ENCODE peak calls at places on chromosome 3, in eight cellular contexts. One of them, this sample, is unnamed.
A peak's percentile ranks its signal among the peaks of the same experiment; 100 is the strongest.

GRCh38 chr3:54427951-54428871 is 305.9 kb downstream of the CACNA2D3 start:
- DNase-seq in fibroblast of lung: peak; percentile 78
- DNase-seq in lower lobe of right lung: no peak
- DNase-seq in MM.1S: peak; percentile 58
- DNase-seq in transverse colon: peak; percentile 53
- DNase-seq in cardiac fibroblast: peak; percentile 81
- DNase-seq in PC-9: peak; percentile 37
- DNase-seq in HFF-Myc: peak; percentile 51
- DNase-seq in this sample: peak; percentile 63

GRCh38 chr3:76997733-76998132 is 42.2 kb upstream of the ROBO2 start:
- DNase-seq in fibroblast of lung: peak; percentile 96
- DNase-seq in lower lobe of right lung: no peak
- DNase-seq in MM.1S: no peak
- DNase-seq in transverse colon: no peak
- DNase-seq in cardiac fibroblast: no peak
- DNase-seq in PC-9: no peak
- DNase-seq in HFF-Myc: no peak
- DNase-seq in this sample: no peak

GRCh38 chr3:183695569-183696364 is 1.8 kb upstream of the YEATS2 start:
- DNase-seq in fibroblast of lung: no peak
- DNase-seq in lower lobe of right lung: no peak
- DNase-seq in MM.1S: no peak
- DNase-seq in transverse colon: no peak
- DNase-seq in cardiac fibroblast: no peak
- DNase-seq in PC-9: no peak
- DNase-seq in HFF-Myc: no peak
- DNase-seq in this sample: no peak

GRCh38 chr3:195352895-195353488 is 82.0 kb upstream of the XXYLT1 start:
- DNase-seq in fibroblast of lung: peak; percentile 95
- DNase-seq in lower lobe of right lung: no peak
- DNase-seq in MM.1S: no peak
- DNase-seq in transverse colon: no peak
- DNase-seq in cardiac fibroblast: peak; percentile 87
- DNase-seq in PC-9: peak; percentile 51
- DNase-seq in HFF-Myc: peak; percentile 21
- DNase-seq in this sample: no peak

GRCh38 chr3:108091498-108092259 is 848 bp upstream of the CD47 start:
- DNase-seq in fibroblast of lung: no peak
- DNase-seq in lower lobe of right lung: peak; percentile 47
- DNase-seq in MM.1S: peak; percentile 9
- DNase-seq in transverse colon: peak; percentile 19
- DNase-seq in cardiac fibroblast: no peak
- DNase-seq in PC-9: no peak
- DNase-seq in HFF-Myc: no peak
- DNase-seq in this sample: no peak

GRCh38 chr3:65582012-65582717 is 456.6 kb downstream of the MAGI1 start:
- DNase-seq in fibroblast of lung: no peak
- DNase-seq in lower lobe of right lung: no peak
- DNase-seq in MM.1S: no peak
- DNase-seq in transverse colon: no peak
- DNase-seq in cardiac fibroblast: no peak
- DNase-seq in PC-9: no peak
- DNase-seq in HFF-Myc: no peak
- DNase-seq in this sample: no peak

GRCh38 chr3:188578579-188579363 is 424.8 kb downstream of the LPP start:
- DNase-seq in fibroblast of lung: peak; percentile 95
- DNase-seq in lower lobe of right lung: peak; percentile 32
- DNase-seq in MM.1S: no peak
- DNase-seq in transverse colon: peak; percentile 25
- DNase-seq in cardiac fibroblast: peak; percentile 93
- DNase-seq in PC-9: no peak
- DNase-seq in HFF-Myc: no peak
- DNase-seq in this sample: no peak

GRCh38 chr3:148943531-148944200 is 47.7 kb upstream of the GYG1 start:
- DNase-seq in fibroblast of lung: peak; percentile 91
- DNase-seq in lower lobe of right lung: no peak
- DNase-seq in MM.1S: peak; percentile 86
- DNase-seq in transverse colon: no peak
- DNase-seq in cardiac fibroblast: peak; percentile 94
- DNase-seq in PC-9: peak; percentile 34
- DNase-seq in HFF-Myc: peak; percentile 93
- DNase-seq in this sample: peak; percentile 70

GRCh38 chr3:60703956-60704736 is 547.1 kb downstream of the FHIT start:
- DNase-seq in fibroblast of lung: peak; percentile 17
- DNase-seq in lower lobe of right lung: no peak
- DNase-seq in MM.1S: no peak
- DNase-seq in transverse colon: no peak
- DNase-seq in cardiac fibroblast: peak; percentile 64
- DNase-seq in PC-9: no peak
- DNase-seq in HFF-Myc: no peak
- DNase-seq in this sample: no peak

GRCh38 chr3:190883973-190884832 is 21.7 kb upstream of the GMNC start:
- DNase-seq in fibroblast of lung: peak; percentile 74
- DNase-seq in lower lobe of right lung: no peak
- DNase-seq in MM.1S: peak; percentile 83
- DNase-seq in transverse colon: peak; percentile 21
- DNase-seq in cardiac fibroblast: peak; percentile 78
- DNase-seq in PC-9: peak; percentile 50
- DNase-seq in HFF-Myc: peak; percentile 44
- DNase-seq in this sample: peak; percentile 35

GRCh38 chr3:58466899-58467563 is 24.9 kb upstream of the KCTD6 start:
- DNase-seq in fibroblast of lung: no peak
- DNase-seq in lower lobe of right lung: no peak
- DNase-seq in MM.1S: no peak
- DNase-seq in transverse colon: no peak
- DNase-seq in cardiac fibroblast: no peak
- DNase-seq in PC-9: no peak
- DNase-seq in HFF-Myc: no peak
- DNase-seq in this sample: no peak

GRCh38 chr3:64109438-64109837 is 86.1 kb upstream of the PSMD6 start:
- DNase-seq in fibroblast of lung: no peak
- DNase-seq in lower lobe of right lung: no peak
- DNase-seq in MM.1S: no peak
- DNase-seq in transverse colon: peak; percentile 28
- DNase-seq in cardiac fibroblast: no peak
- DNase-seq in PC-9: no peak
- DNase-seq in HFF-Myc: no peak
- DNase-seq in this sample: no peak

GRCh38 chr3:51953445-51953844 is 1.7 kb upstream of the GPR62 start:
- DNase-seq in fibroblast of lung: peak; percentile 68
- DNase-seq in lower lobe of right lung: no peak
- DNase-seq in MM.1S: no peak
- DNase-seq in transverse colon: no peak
- DNase-seq in cardiac fibroblast: peak; percentile 81
- DNase-seq in PC-9: no peak
- DNase-seq in HFF-Myc: no peak
- DNase-seq in this sample: no peak

GRCh38 chr3:161420746-161421145 is 49.4 kb upstream of the SPTSSB start:
- DNase-seq in fibroblast of lung: no peak
- DNase-seq in lower lobe of right lung: no peak
- DNase-seq in MM.1S: no peak
- DNase-seq in transverse colon: no peak
- DNase-seq in cardiac fibroblast: peak; percentile 23
- DNase-seq in PC-9: peak; percentile 30
- DNase-seq in HFF-Myc: no peak
- DNase-seq in this sample: peak; percentile 89

GRCh38 chr3:143613226-143613625 is 235.0 kb downstream of the SLC9A9 start:
- DNase-seq in fibroblast of lung: peak; percentile 43
- DNase-seq in lower lobe of right lung: no peak
- DNase-seq in MM.1S: no peak
- DNase-seq in transverse colon: no peak
- DNase-seq in cardiac fibroblast: peak; percentile 61
- DNase-seq in PC-9: no peak
- DNase-seq in HFF-Myc: no peak
- DNase-seq in this sample: no peak

GRCh38 chr3:42509111-42509510 is 6.7 kb downstream of the VIPR1 start:
- DNase-seq in fibroblast of lung: no peak
- DNase-seq in lower lobe of right lung: peak; percentile 6
- DNase-seq in MM.1S: no peak
- DNase-seq in transverse colon: no peak
- DNase-seq in cardiac fibroblast: no peak
- DNase-seq in PC-9: no peak
- DNase-seq in HFF-Myc: no peak
- DNase-seq in this sample: no peak

GRCh38 chr3:42718338-42718737 is 15.7 kb upstream of the HHATL start:
- DNase-seq in fibroblast of lung: no peak
- DNase-seq in lower lobe of right lung: no peak
- DNase-seq in MM.1S: no peak
- DNase-seq in transverse colon: no peak
- DNase-seq in cardiac fibroblast: no peak
- DNase-seq in PC-9: no peak
- DNase-seq in HFF-Myc: no peak
- DNase-seq in this sample: no peak

GRCh38 chr3:79983063-79983561 is 215.3 kb upstream of the ROBO1 start:
- DNase-seq in fibroblast of lung: peak; percentile 3
- DNase-seq in lower lobe of right lung: no peak
- DNase-seq in MM.1S: no peak
- DNase-seq in transverse colon: no peak
- DNase-seq in cardiac fibroblast: no peak
- DNase-seq in PC-9: no peak
- DNase-seq in HFF-Myc: no peak
- DNase-seq in this sample: peak; percentile 39

GRCh38 chr3:85571835-85572234 is 613.0 kb downstream of the CADM2 start:
- DNase-seq in fibroblast of lung: peak; percentile 59
- DNase-seq in lower lobe of right lung: no peak
- DNase-seq in MM.1S: no peak
- DNase-seq in transverse colon: no peak
- DNase-seq in cardiac fibroblast: peak; percentile 67
- DNase-seq in PC-9: no peak
- DNase-seq in HFF-Myc: no peak
- DNase-seq in this sample: no peak

GRCh38 chr3:134927596-134927995 is 132.5 kb downstream of the EPHB1 start:
- DNase-seq in fibroblast of lung: no peak
- DNase-seq in lower lobe of right lung: no peak
- DNase-seq in MM.1S: no peak
- DNase-seq in transverse colon: no peak
- DNase-seq in cardiac fibroblast: no peak
- DNase-seq in PC-9: no peak
- DNase-seq in HFF-Myc: no peak
- DNase-seq in this sample: no peak

GRCh38 chr3:36960502-36960901 is 15.6 kb upstream of the TRANK1 start:
- DNase-seq in fibroblast of lung: no peak
- DNase-seq in lower lobe of right lung: no peak
- DNase-seq in MM.1S: no peak
- DNase-seq in transverse colon: no peak
- DNase-seq in cardiac fibroblast: no peak
- DNase-seq in PC-9: no peak
- DNase-seq in HFF-Myc: no peak
- DNase-seq in this sample: no peak
- TF ChIP-seq CTCF in fibroblast of lung: no peak
- TF ChIP-seq CTCF in lower lobe of right lung: no peak
- TF ChIP-seq CTCF in MM.1S: no peak
- TF ChIP-seq CTCF in transverse colon: no peak
- TF ChIP-seq CTCF in cardiac fibroblast: no peak
- TF ChIP-seq CTCF in PC-9: no peak
- TF ChIP-seq CTCF in HFF-Myc: no peak
- TF ChIP-seq CTCF in this sample: no peak

GRCh38 chr3:126745760-126746394 is 41.8 kb downstream of the CHCHD6 start:
- DNase-seq in fibroblast of lung: no peak
- DNase-seq in lower lobe of right lung: peak; percentile 88
- DNase-seq in MM.1S: no peak
- DNase-seq in transverse colon: peak; percentile 77
- DNase-seq in cardiac fibroblast: no peak
- DNase-seq in PC-9: peak; percentile 76
- DNase-seq in HFF-Myc: no peak
- DNase-seq in this sample: peak; percentile 46
- H3K4me3 ChIP-seq in fibroblast of lung: no peak overlapping the region
- H3K4me3 ChIP-seq in lower lobe of right lung: no peak overlapping the region
- H3K4me3 ChIP-seq in MM.1S: no peak overlapping the region
- H3K4me3 ChIP-seq in transverse colon: no peak overlapping the region
- H3K4me3 ChIP-seq in cardiac fibroblast: no peak overlapping the region
- H3K4me3 ChIP-seq in PC-9: no peak overlapping the region
- H3K4me3 ChIP-seq in HFF-Myc: no peak overlapping the region
- H3K4me3 ChIP-seq in this sample: no peak overlapping the region

GRCh38 chr3:127867986-127868385 is 45.7 kb upstream of the MGLL start:
- DNase-seq in fibroblast of lung: no peak
- DNase-seq in lower lobe of right lung: no peak
- DNase-seq in MM.1S: no peak
- DNase-seq in transverse colon: no peak
- DNase-seq in cardiac fibroblast: peak; percentile 66
- DNase-seq in PC-9: no peak
- DNase-seq in HFF-Myc: no peak
- DNase-seq in this sample: no peak

GRCh38 chr3:127867412-127867811 is 45.1 kb upstream of the MGLL start:
- DNase-seq in fibroblast of lung: no peak
- DNase-seq in lower lobe of right lung: no peak
- DNase-seq in MM.1S: no peak
- DNase-seq in transverse colon: no peak
- DNase-seq in cardiac fibroblast: no peak
- DNase-seq in PC-9: no peak
- DNase-seq in HFF-Myc: no peak
- DNase-seq in this sample: no peak

GRCh38 chr3:127860223-127860622 is 37.9 kb upstream of the MGLL start:
- DNase-seq in fibroblast of lung: no peak
- DNase-seq in lower lobe of right lung: no peak
- DNase-seq in MM.1S: no peak
- DNase-seq in transverse colon: no peak
- DNase-seq in cardiac fibroblast: no peak
- DNase-seq in PC-9: no peak
- DNase-seq in HFF-Myc: no peak
- DNase-seq in this sample: no peak

GRCh38 chr3:127865941-127866340 is 43.6 kb upstream of the MGLL start:
- DNase-seq in fibroblast of lung: peak; percentile 39
- DNase-seq in lower lobe of right lung: no peak
- DNase-seq in MM.1S: no peak
- DNase-seq in transverse colon: no peak
- DNase-seq in cardiac fibroblast: peak; percentile 74
- DNase-seq in PC-9: no peak
- DNase-seq in HFF-Myc: no peak
- DNase-seq in this sample: no peak
- TF ChIP-seq CTCF in fibroblast of lung: peak; percentile 19
- TF ChIP-seq CTCF in lower lobe of right lung: no peak
- TF ChIP-seq CTCF in MM.1S: no peak
- TF ChIP-seq CTCF in transverse colon: no peak
- TF ChIP-seq CTCF in cardiac fibroblast: peak; percentile 27
- TF ChIP-seq CTCF in PC-9: no peak
- TF ChIP-seq CTCF in HFF-Myc: no peak
- TF ChIP-seq CTCF in this sample: no peak

DNA sequence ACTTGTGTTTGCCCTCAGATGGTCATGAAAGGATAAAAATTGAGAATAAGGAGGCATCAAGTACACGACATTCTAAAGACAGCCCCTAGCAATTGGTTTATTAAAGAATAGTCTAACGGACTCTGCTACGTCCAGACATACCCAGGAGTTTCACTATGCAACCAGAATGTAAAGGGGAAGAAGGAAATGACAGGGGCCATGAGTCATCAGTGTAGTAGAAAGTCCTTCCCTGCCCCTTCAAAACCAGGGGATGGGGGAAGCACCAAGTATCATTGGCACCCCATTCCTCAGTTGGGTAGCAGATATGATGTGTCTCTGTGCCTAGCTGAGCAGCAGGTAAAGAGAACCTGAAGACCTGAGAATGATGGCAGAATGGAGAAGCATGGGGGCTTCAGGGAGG is 367.4 kb downstream of the IL20RB start:
- DNase-seq in fibroblast of lung: no peak
- DNase-seq in lower lobe of right lung: no peak
- DNase-seq in MM.1S: no peak
- DNase-seq in transverse colon: no peak
- DNase-seq in cardiac fibroblast: no peak
- DNase-seq in PC-9: no peak
- DNase-seq in HFF-Myc: no peak
- DNase-seq in this sample: no peak
- H3K4me3 ChIP-seq in fibroblast of lung: no peak overlapping the region
- H3K4me3 ChIP-seq in lower lobe of right lung: no peak overlapping the region
- H3K4me3 ChIP-seq in MM.1S: no peak overlapping the region
- H3K4me3 ChIP-seq in transverse colon: no peak overlapping the region
- H3K4me3 ChIP-seq in cardiac fibroblast: no peak overlapping the region
- H3K4me3 ChIP-seq in PC-9: no peak overlapping the region
- H3K4me3 ChIP-seq in HFF-Myc: no peak overlapping the region
- H3K4me3 ChIP-seq in this sample: no peak overlapping the region

This sample was measured in LNCaP clone FGC.